ENCODE peak calls at places on chromosome 10, in eight cellular contexts. P is mucosa of descending colon; G is activated B cell treated with CpG ODN at 0.5 μM for 24 hours; F is pancreas; B is CD4-positive, alpha-beta T cell; L is RWPE2; T is gastrocnemius medialis; R is heart right ventricle. O is an unnamed sample.

GRCh38 chr10:113876461-113876860 is 22.0 kb downstream of the NHLRC2 start:
- ATAC-seq in P (no peak), F (no peak), T (no peak), B (no peak), G (no peak), R (no peak), L (no peak), O (no peak)

GRCh38 chr10:52539463-52539862 is 225.4 kb downstream of the DKK1 start:
- ATAC-seq in L (peak), G (no peak), T (no peak), R (no peak), B (no peak), P (no peak), F (no peak), O (no peak)

GRCh38 chr10:127976286-127976685 is 69.4 kb downstream of the PTPRE start:
- ATAC-seq in L (no peak), T (no peak), R (no peak), G (no peak), P (peak), B (no peak), F (no peak), O (no peak)

GRCh38 chr10:71766717-71767419 is 6.5 kb downstream of the VSIR start:
- ATAC-seq in B (no peak), P (peak), L (peak), F (peak), R (peak), T (peak), G (peak), O (peak)

GRCh38 chr10:89668391-89669180 is 23.5 kb upstream of the PANK1 start:
- ATAC-seq in B (no peak), T (no peak), L (no peak), P (peak), G (no peak), R (no peak), F (no peak), O (no peak)

GRCh38 chr10:77185696-77186095 is 451.9 kb downstream of the KCNMA1 start:
- ATAC-seq in F (peak), R (no peak), B (no peak), P (peak), T (no peak), G (no peak), L (no peak), O (no peak)

GRCh38 chr10:6269953-6270867 is 67.5 kb downstream of the PFKFB3 start:
- ATAC-seq in R (no peak), L (no peak), P (peak), B (peak), F (no peak), G (peak), T (no peak), O (no peak)

GRCh38 chr10:3693031-3693714 is 91.8 kb downstream of the KLF6 start:
- ATAC-seq in F (no peak), B (no peak), L (no peak), T (no peak), G (no peak), R (no peak), P (no peak), O (no peak)

GRCh38 chr10:62426086-62426485 is 51.9 kb downstream of the ZNF365 start:
- ATAC-seq in F (no peak), R (no peak), P (no peak), B (no peak), T (no peak), L (peak), G (peak), O (no peak)

GRCh38 chr10:101611506-101611905 is 23.4 kb downstream of the DPCD start:
- ATAC-seq in L (peak), P (peak), T (no peak), G (no peak), B (no peak), F (no peak), R (no peak), O (no peak)

GRCh38 chr10:121373411-121373810 is 224.8 kb downstream of the FGFR2 start:
- ATAC-seq in B (no peak), R (no peak), G (no peak), L (no peak), P (no peak), F (no peak), T (no peak), O (no peak)

GRCh38 chr10:60358282-60358681 is 31.4 kb downstream of the ANK3 start:
- ATAC-seq in F (no peak), T (no peak), G (peak), R (no peak), B (no peak), L (no peak), P (peak), O (no peak)

GRCh38 chr10:48879476-48879875 is 60.2 kb downstream of the LRRC18 start:
- ATAC-seq in T (no peak), R (no peak), B (no peak), L (no peak), P (no peak), G (no peak), F (no peak), O (no peak)

GRCh38 chr10:3500408-3500856 is 284.6 kb downstream of the KLF6 start:
- ATAC-seq in L (peak), B (no peak), R (peak), F (peak), P (no peak), G (no peak), T (peak), O (peak)

GRCh38 chr10:114448897-114449296 is 44.6 kb upstream of the AFAP1L2 start:
- ATAC-seq in G (no peak), R (peak), F (no peak), P (no peak), T (no peak), B (no peak), L (no peak), O (no peak)

GRCh38 chr10:47239211-47239610 is 60.8 kb upstream of the GDF10 start:
- ATAC-seq in T (no peak), B (no peak), L (no peak), F (no peak), G (no peak), R (no peak), P (no peak), O (no peak)

GRCh38 chr10:75803816-75804576 is 372.6 kb downstream of the LRMDA start:
- ATAC-seq in B (no peak), P (no peak), G (no peak), L (no peak), T (peak), R (peak), F (peak), O (no peak)

GRCh38 chr10:109934958-109935793 is 11.9 kb upstream of the XPNPEP1 start:
- ATAC-seq in L (no peak), P (peak), B (peak), G (no peak), T (no peak), R (peak), F (peak), O (no peak)

GRCh38 chr10:70845261-70845660 is 29.5 kb downstream of the SGPL1 start:
- ATAC-seq in L (no peak), F (no peak), G (no peak), R (no peak), B (no peak), P (peak), T (no peak), O (no peak)

GRCh38 chr10:3446233-3446632 is 273.7 kb upstream of the PITRM1 start:
- ATAC-seq in F (no peak), P (no peak), B (no peak), R (no peak), L (no peak), G (no peak), T (no peak), O (no peak)

GRCh38 chr10:61642692-61643091 is 20.0 kb upstream of the CABCOCO1 start:
- ATAC-seq in P (no peak), G (no peak), L (peak), R (peak), F (peak), B (no peak), T (peak), O (no peak)

GRCh38 chr10:71912431-71912830 is 51.8 kb upstream of the CHST3 start:
- ATAC-seq in P (peak), F (no peak), R (no peak), B (no peak), T (no peak), L (no peak), G (no peak), O (no peak)

GRCh38 chr10:10644317-10645111 is 373.2 kb upstream of the CELF2 start:
- ATAC-seq in T (peak), R (peak), B (no peak), G (no peak), F (no peak), L (peak), P (no peak), O (peak)

GRCh38 chr10:77274046-77274795 is 363.4 kb downstream of the KCNMA1 start:
- ATAC-seq in G (no peak), L (peak), B (no peak), R (no peak), P (peak), T (peak), F (no peak), O (no peak)

GRCh38 chr10:10092581-10092980 is 925.1 kb upstream of the CELF2 start:
- ATAC-seq in T (peak), P (no peak), G (no peak), L (peak), R (peak), B (no peak), F (peak), O (no peak)

GRCh38 chr10:5566606-5567005 is 41.8 kb downstream of the CALML3 start:
- ATAC-seq in F (no peak), G (no peak), L (peak), P (no peak), B (no peak), R (no peak), T (no peak), O (no peak)

GRCh38 chr10:26627320-26627719 is 70.2 kb upstream of the PDSS1 start:
- ATAC-seq in L (peak), G (peak), F (no peak), B (no peak), T (no peak), P (peak), R (no peak), O (no peak)

GRCh38 chr10:89553064-89553734 is 17.8 kb upstream of the SLC16A12 start:
- ATAC-seq in F (peak), L (peak), P (peak), G (no peak), B (no peak), T (peak), R (peak), O (peak)

GRCh38 chr10:118708571-118708970 is 46.2 kb downstream of the CACUL1 start:
- ATAC-seq in P (no peak), L (no peak), R (no peak), F (no peak), B (no peak), T (no peak), G (no peak), O (no peak)

GRCh38 chr10:52949899-52950298 is 177.3 kb upstream of the MBL2 start:
- ATAC-seq in F (no peak), L (no peak), P (peak), G (no peak), T (no peak), R (no peak), B (no peak), O (no peak)

GRCh38 chr10:86798030-86798429 is 41.6 kb downstream of the BMPR1A start:
- ATAC-seq in G (no peak), F (no peak), R (no peak), B (no peak), T (no peak), P (no peak), L (no peak), O (no peak)

DNA sequence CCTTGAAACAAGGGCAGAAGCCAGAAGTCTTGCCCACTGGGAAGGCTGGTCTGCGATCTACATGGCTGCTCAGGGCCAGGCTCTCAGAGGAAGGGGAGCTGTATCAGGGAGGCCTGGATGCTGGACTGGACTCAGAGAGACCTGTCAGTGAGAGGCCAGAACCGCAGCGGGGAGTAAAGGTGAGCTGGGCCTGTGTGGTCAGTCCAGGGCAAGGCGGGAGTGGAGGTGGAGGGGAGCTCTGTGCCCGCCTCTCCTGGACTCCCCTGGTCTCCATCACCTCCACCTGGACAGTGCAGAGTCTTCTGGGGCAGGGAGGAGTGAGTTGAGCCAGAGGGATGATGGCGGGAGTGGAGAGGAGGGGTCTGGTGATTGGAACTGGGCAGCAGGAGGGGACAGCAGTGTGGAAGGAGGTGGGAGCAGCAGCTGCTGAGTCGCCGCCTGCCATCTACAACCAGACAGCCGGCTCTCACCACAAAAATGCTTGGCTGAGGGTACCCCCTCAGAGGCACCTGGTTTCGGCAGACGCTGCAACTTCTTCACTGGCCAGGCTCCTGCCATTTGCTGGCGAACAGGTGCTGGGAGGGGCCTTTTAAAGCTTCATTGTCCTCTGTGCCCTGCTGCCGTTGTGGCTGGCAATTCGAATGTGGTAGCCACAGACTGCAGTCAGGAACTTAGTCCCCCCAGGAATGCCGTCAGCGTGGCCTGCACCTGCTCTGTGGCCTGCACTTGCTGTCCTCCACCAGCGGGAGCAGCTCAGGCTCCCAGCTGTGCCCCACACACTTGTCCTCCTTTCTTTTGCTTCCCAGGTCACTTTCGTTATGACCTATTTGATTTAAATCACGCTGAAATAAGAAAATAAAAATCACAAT is 3.5 kb downstream of the RASSF4 start:
- ATAC-seq in F (no peak), R (no peak), P (peak), L (no peak), B (no peak), G (no peak), T (peak), O (no peak)
- TF ChIP-seq CTCF in F (no peak), R (peak), P (no peak), L (no peak), B (no peak), G (no peak), T (peak), O (peak)

GRCh38 chr10:132002004-132002403 is 20.3 kb upstream of the BNIP3 start:
- ATAC-seq in G (no peak), P (no peak), R (no peak), L (no peak), B (no peak), T (no peak), F (no peak), O (no peak)

GRCh38 chr10:132004052-132004451 is 22.3 kb upstream of the BNIP3 start:
- ATAC-seq in R (no peak), B (no peak), G (no peak), T (no peak), L (no peak), F (no peak), P (no peak), O (no peak)

GRCh38 chr10:132003286-132003924 is 21.7 kb upstream of the BNIP3 start:
- ATAC-seq in L (no peak), T (no peak), R (no peak), P (no peak), G (no peak), F (no peak), B (no peak), O (no peak)

GRCh38 chr10:131998845-131999681 is 17.3 kb upstream of the BNIP3 start:
- ATAC-seq in G (no peak), B (no peak), L (no peak), T (no peak), P (no peak), F (no peak), R (no peak), O (no peak)

DNA sequence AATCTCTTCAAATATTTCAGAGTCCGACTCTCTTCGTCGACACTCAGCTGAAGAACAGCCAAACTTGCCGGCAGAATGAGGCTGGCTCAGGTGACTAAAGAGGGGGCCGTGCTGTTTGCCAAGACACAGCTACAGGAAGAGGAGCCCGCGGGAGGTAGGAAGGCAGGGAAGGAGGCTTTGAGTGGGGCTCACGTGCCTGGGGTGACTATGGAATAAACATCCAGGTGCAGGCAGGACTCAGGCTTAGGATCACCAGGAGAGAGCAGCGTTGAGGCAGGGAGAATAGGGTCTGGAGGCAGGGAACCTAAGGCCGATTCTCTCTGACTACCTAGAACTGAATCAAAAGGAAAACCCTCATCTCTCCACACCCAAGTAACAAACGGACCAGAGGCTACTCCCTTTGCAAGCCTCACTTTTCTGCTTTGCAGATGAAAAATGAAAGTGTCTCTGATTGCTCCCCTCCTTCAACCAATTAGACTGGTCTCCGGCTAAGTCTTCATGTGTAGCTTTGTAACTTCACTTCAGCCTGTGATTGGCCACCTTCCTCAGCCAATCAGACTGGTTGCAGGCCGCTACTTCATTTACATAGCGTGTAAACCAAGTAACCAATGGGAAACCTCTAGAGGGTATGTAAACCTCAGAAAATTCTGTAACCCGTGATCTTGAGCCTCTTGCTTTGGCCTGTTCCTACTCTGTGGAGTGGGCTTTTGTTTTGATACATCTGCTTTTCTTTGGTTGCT is 19.7 kb upstream of the BNIP3 start:
- ATAC-seq in B (peak), T (no peak), R (peak), P (no peak), F (no peak), L (peak), G (no peak), O (no peak)
- TF ChIP-seq CTCF in B (no peak), T (no peak), R (peak), P (no peak), F (no peak), L (no peak), G (no peak), O (no peak)

GRCh38 chr10:100333821-100334469 is 3.9 kb upstream of the PKD2L1 start:
- ATAC-seq in L (no peak), R (no peak), B (no peak), F (no peak), P (no peak), T (no peak), G (no peak), O (no peak)
- TF ChIP-seq CTCF in L (no peak), R (no peak), B (no peak), F (no peak), P (no peak), T (no peak), G (no peak), O (no peak)

GRCh38 chr10:1085258-1085657 is 29.1 kb downstream of the WDR37 start:
- ATAC-seq in L (no peak), F (no peak), T (no peak), G (no peak), B (no peak), R (no peak), P (no peak), O (no peak)

GRCh38 chr10:1086787-1087186 is 30.6 kb downstream of the WDR37 start:
- ATAC-seq in T (no peak), G (no peak), B (no peak), R (no peak), F (no peak), L (no peak), P (no peak), O (no peak)

GRCh38 chr10:1093696-1094095 is 37.5 kb downstream of the WDR37 start:
- ATAC-seq in G (no peak), R (no peak), P (no peak), F (no peak), T (no peak), B (no peak), L (no peak), O (no peak)

GRCh38 chr10:1090696-1091095 is 34.5 kb downstream of the WDR37 start:
- ATAC-seq in R (no peak), T (no peak), P (no peak), B (no peak), G (no peak), F (no peak), L (no peak), O (no peak)

GRCh38 chr10:1089017-1089689 is 33.0 kb downstream of the WDR37 start:
- ATAC-seq in G (no peak), R (no peak), P (no peak), L (no peak), F (no peak), B (no peak), T (no peak), O (no peak)
- TF ChIP-seq CTCF in G (no peak), R (no peak), P (no peak), L (no peak), F (no peak), B (no peak), T (no peak), O (no peak)

GRCh38 chr10:35075228-35075627 is 14.9 kb downstream of the CUL2 start:
- ATAC-seq in F (no peak), R (no peak), P (no peak), B (no peak), T (no peak), G (no peak), L (no peak), O (no peak)
- TF ChIP-seq CTCF in F (no peak), R (no peak), P (no peak), B (no peak), T (no peak), G (no peak), L (no peak), O (no peak)

DNA sequence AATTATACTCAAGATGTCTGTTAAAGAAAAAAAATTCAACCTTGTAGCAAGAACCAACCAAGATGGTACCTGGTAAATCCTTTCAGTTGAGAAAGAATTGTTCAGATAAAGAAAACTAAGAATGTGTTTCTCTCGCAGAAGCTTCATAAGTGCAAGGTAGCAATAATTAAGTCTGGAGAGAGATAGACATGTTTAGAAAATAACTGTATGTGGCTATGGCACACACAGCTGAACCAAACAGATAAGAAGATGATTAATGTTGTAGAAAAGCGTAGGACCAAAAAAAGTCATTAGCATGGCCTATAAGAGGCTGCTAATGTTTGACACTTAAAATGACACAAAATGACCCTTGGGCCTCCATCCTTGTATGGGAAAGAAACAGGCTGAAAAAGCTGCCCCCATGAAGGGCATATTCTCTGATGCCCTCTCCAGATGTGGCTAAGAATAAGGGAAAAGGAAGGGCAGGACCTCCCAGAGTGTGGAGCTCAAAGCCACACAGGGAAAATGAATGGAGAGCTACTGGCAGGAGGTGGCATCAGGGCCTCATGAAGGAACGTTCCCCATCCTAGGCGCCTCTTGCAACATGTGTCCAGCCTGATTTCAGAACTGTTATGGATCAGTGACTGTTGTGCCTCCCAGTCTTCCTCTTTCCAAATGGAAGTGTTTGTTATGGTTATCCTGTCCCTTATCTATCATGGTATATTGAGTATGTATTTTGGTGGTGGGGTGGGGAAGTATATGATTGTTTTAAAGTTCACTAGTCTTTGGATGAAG is 30.7 kb downstream of the TLL2 start:
- ATAC-seq in F (no peak), R (no peak), P (no peak), T (no peak), L (no peak), G (no peak), B (no peak), O (no peak)
- TF ChIP-seq CTCF in F (no peak), R (no peak), P (no peak), T (no peak), L (no peak), G (no peak), B (no peak), O (no peak)

O was measured in gastroesophageal sphincter.